ENCODE peak calls at places on chromosome 20, in six cellular contexts. One of them, this sample, is unnamed.
A peak's percentile ranks its signal among the peaks of the same experiment; 100 is the strongest.

GRCh38 chr20:208937-209566 is 18.0 kb upstream of the DEFB129 start:
- DNase-seq in RWPE2: no peak
- DNase-seq in IMR-90: peak; percentile 79
- DNase-seq in fibroblast of lung: peak; percentile 67
- DNase-seq in heart left ventricle: no peak
- DNase-seq in neural progenitor cell: peak; percentile 53
- DNase-seq in this sample: peak; percentile 69

GRCh38 chr20:1184260-1184637 is 532 bp downstream of the TMEM74B start:
- DNase-seq in RWPE2: no peak
- DNase-seq in IMR-90: no peak
- DNase-seq in fibroblast of lung: no peak
- DNase-seq in heart left ventricle: no peak
- DNase-seq in neural progenitor cell: no peak
- DNase-seq in this sample: no peak

GRCh38 chr20:21387528-21387927 is 9.8 kb downstream of the NKX2-4 start:
- DNase-seq in RWPE2: no peak
- DNase-seq in IMR-90: no peak
- DNase-seq in fibroblast of lung: peak; percentile 30
- DNase-seq in heart left ventricle: no peak
- DNase-seq in neural progenitor cell: no peak
- DNase-seq in this sample: peak; percentile 25

GRCh38 chr20:63215101-63216040 is 560 bp downstream of the YTHDF1 start:
- DNase-seq in RWPE2: peak; percentile 85
- DNase-seq in IMR-90: peak; percentile 60
- DNase-seq in fibroblast of lung: peak; percentile 56
- DNase-seq in heart left ventricle: peak; percentile 35
- DNase-seq in neural progenitor cell: peak; percentile 54
- DNase-seq in this sample: no peak

GRCh38 chr20:51487525-51488279 is 54.8 kb downstream of the NFATC2 start:
- DNase-seq in RWPE2: peak; percentile 98
- DNase-seq in IMR-90: peak; percentile 95
- DNase-seq in fibroblast of lung: peak; percentile 94
- DNase-seq in heart left ventricle: no peak
- DNase-seq in neural progenitor cell: no peak
- DNase-seq in this sample: peak; percentile 86

GRCh38 chr20:10679269-10679668 is 5.5 kb upstream of the JAG1 start:
- DNase-seq in RWPE2: no peak
- DNase-seq in IMR-90: peak; percentile 30
- DNase-seq in fibroblast of lung: peak; percentile 27
- DNase-seq in heart left ventricle: no peak
- DNase-seq in neural progenitor cell: no peak
- DNase-seq in this sample: peak; percentile 84

GRCh38 chr20:12152996-12153395 is 235.3 kb downstream of the BTBD3 start:
- DNase-seq in RWPE2: no peak
- DNase-seq in IMR-90: peak; percentile 90
- DNase-seq in fibroblast of lung: peak; percentile 65
- DNase-seq in heart left ventricle: no peak
- DNase-seq in neural progenitor cell: no peak
- DNase-seq in this sample: peak; percentile 51

GRCh38 chr20:10448270-10449156 is 13.4 kb downstream of the SLX4IP start:
- DNase-seq in RWPE2: no peak
- DNase-seq in IMR-90: peak; percentile 48
- DNase-seq in fibroblast of lung: peak; percentile 51
- DNase-seq in heart left ventricle: no peak
- DNase-seq in neural progenitor cell: peak; percentile 35
- DNase-seq in this sample: no peak

GRCh38 chr20:36582322-36582721 is 8.9 kb downstream of the TGIF2 start:
- DNase-seq in RWPE2: no peak
- DNase-seq in IMR-90: no peak
- DNase-seq in fibroblast of lung: no peak
- DNase-seq in heart left ventricle: no peak
- DNase-seq in neural progenitor cell: no peak
- DNase-seq in this sample: no peak

GRCh38 chr20:40982415-40983145 is 46.0 kb upstream of the TOP1 start:
- DNase-seq in RWPE2: peak; percentile 49
- DNase-seq in IMR-90: no peak
- DNase-seq in fibroblast of lung: no peak
- DNase-seq in heart left ventricle: no peak
- DNase-seq in neural progenitor cell: no peak
- DNase-seq in this sample: no peak

GRCh38 chr20:62962221-62962879 is 9.8 kb downstream of the SLC17A9 start:
- DNase-seq in RWPE2: no peak
- DNase-seq in IMR-90: no peak
- DNase-seq in fibroblast of lung: no peak
- DNase-seq in heart left ventricle: no peak
- DNase-seq in neural progenitor cell: no peak
- DNase-seq in this sample: no peak

GRCh38 chr20:38372830-38373229 is 26.5 kb downstream of the LBP start:
- DNase-seq in RWPE2: no peak
- DNase-seq in IMR-90: no peak
- DNase-seq in fibroblast of lung: no peak
- DNase-seq in heart left ventricle: no peak
- DNase-seq in neural progenitor cell: no peak
- DNase-seq in this sample: no peak

GRCh38 chr20:34516874-34517542 is 786 bp downstream of the DYNLRB1 start:
- DNase-seq in RWPE2: no peak
- DNase-seq in IMR-90: no peak
- DNase-seq in fibroblast of lung: no peak
- DNase-seq in heart left ventricle: no peak
- DNase-seq in neural progenitor cell: peak; percentile 38
- DNase-seq in this sample: no peak

GRCh38 chr20:13736792-13737191 is 47.9 kb downstream of the ESF1 start:
- DNase-seq in RWPE2: no peak
- DNase-seq in IMR-90: peak; percentile 81
- DNase-seq in fibroblast of lung: peak; percentile 79
- DNase-seq in heart left ventricle: no peak
- DNase-seq in neural progenitor cell: no peak
- DNase-seq in this sample: no peak

GRCh38 chr20:47326718-47327137 is 29.8 kb downstream of the ZMYND8 start:
- DNase-seq in RWPE2: no peak
- DNase-seq in IMR-90: peak; percentile 85
- DNase-seq in fibroblast of lung: peak; percentile 81
- DNase-seq in heart left ventricle: no peak
- DNase-seq in neural progenitor cell: no peak
- DNase-seq in this sample: no peak

GRCh38 chr20:17281478-17281877 is 54.6 kb downstream of the PCSK2 start:
- DNase-seq in RWPE2: no peak
- DNase-seq in IMR-90: peak; percentile 19
- DNase-seq in fibroblast of lung: peak; percentile 1
- DNase-seq in heart left ventricle: no peak
- DNase-seq in neural progenitor cell: peak; percentile 74
- DNase-seq in this sample: no peak

GRCh38 chr20:60024245-60024644 is 66.0 kb downstream of the CDH26 start:
- DNase-seq in RWPE2: no peak
- DNase-seq in IMR-90: no peak
- DNase-seq in fibroblast of lung: no peak
- DNase-seq in heart left ventricle: no peak
- DNase-seq in neural progenitor cell: no peak
- DNase-seq in this sample: no peak

GRCh38 chr20:62768234-62768814 is 27.9 kb upstream of the MRGBP start:
- DNase-seq in RWPE2: no peak
- DNase-seq in IMR-90: no peak
- DNase-seq in fibroblast of lung: no peak
- DNase-seq in heart left ventricle: no peak
- DNase-seq in neural progenitor cell: peak; percentile 60
- DNase-seq in this sample: no peak

GRCh38 chr20:61535536-61535935 is 283.5 kb downstream of the CDH4 start:
- DNase-seq in RWPE2: no peak
- DNase-seq in IMR-90: no peak
- DNase-seq in fibroblast of lung: no peak
- DNase-seq in heart left ventricle: no peak
- DNase-seq in neural progenitor cell: no peak
- DNase-seq in this sample: no peak

GRCh38 chr20:61537239-61537638 is 285.2 kb downstream of the CDH4 start:
- DNase-seq in RWPE2: peak; percentile 71
- DNase-seq in IMR-90: no peak
- DNase-seq in fibroblast of lung: no peak
- DNase-seq in heart left ventricle: no peak
- DNase-seq in neural progenitor cell: no peak
- DNase-seq in this sample: no peak

GRCh38 chr20:61535956-61536355 is 283.9 kb downstream of the CDH4 start:
- DNase-seq in RWPE2: no peak
- DNase-seq in IMR-90: no peak
- DNase-seq in fibroblast of lung: no peak
- DNase-seq in heart left ventricle: no peak
- DNase-seq in neural progenitor cell: no peak
- DNase-seq in this sample: no peak

GRCh38 chr20:61537721-61538480 is 285.8 kb downstream of the CDH4 start:
- DNase-seq in RWPE2: peak; percentile 75
- DNase-seq in IMR-90: no peak
- DNase-seq in fibroblast of lung: no peak
- DNase-seq in heart left ventricle: no peak
- DNase-seq in neural progenitor cell: peak; percentile 37
- DNase-seq in this sample: no peak

GRCh38 chr20:61536671-61537070 is 284.6 kb downstream of the CDH4 start:
- DNase-seq in RWPE2: peak; percentile 77
- DNase-seq in IMR-90: no peak
- DNase-seq in fibroblast of lung: no peak
- DNase-seq in heart left ventricle: no peak
- DNase-seq in neural progenitor cell: no peak
- DNase-seq in this sample: no peak
- H3K27me3 ChIP-seq in RWPE2: no peaks in the 10 kb centered on the region
- H3K27me3 ChIP-seq in IMR-90: no peaks in the 10 kb centered on the region
- H3K27me3 ChIP-seq in fibroblast of lung: no peaks in the 10 kb centered on the region
- H3K27me3 ChIP-seq in heart left ventricle: no peaks in the 10 kb centered on the region
- H3K27me3 ChIP-seq in neural progenitor cell: no peaks in the 10 kb centered on the region
- H3K27me3 ChIP-seq in this sample: no peaks in the 10 kb centered on the region

DNA sequence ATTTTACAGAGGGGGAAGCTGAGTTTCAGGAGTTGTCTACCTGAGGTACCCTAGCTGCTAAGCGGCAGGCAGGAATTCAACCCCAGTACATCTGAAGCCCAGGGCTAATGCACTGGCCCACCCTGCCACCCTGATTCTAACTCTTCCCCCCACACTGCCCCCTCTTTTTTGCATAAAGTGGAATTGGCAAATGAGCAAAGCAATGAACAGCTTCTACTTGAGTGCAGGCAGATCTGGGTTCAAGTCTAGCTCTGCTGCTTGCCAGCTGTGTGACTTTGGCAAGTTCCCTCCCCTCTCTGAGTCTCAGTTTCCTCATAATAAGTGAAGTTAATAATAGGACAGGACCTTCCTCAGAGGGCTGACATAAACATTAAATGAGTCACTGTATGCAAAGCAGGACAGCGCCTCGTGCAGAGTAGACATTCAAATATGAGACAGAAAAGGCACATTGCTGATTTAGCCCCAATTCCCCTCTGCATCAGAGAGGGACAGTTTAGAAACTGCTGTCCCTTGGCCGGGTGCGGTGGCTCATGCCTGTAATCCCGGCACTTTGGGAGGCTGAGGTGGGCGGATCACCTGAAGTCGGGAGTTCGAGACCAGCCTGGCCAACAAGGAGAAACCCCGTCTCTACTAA is 4.7 kb downstream of the ADA start:
- DNase-seq in RWPE2: no peak
- DNase-seq in IMR-90: peak; percentile 77
- DNase-seq in fibroblast of lung: peak; percentile 64
- DNase-seq in heart left ventricle: no peak
- DNase-seq in neural progenitor cell: no peak
- DNase-seq in this sample: no peak
- H3K27ac ChIP-seq in RWPE2: peak overlapping the region; percentile 1
- H3K27ac ChIP-seq in IMR-90: no peak overlapping the region
- H3K27ac ChIP-seq in fibroblast of lung: no peak overlapping the region
- H3K27ac ChIP-seq in heart left ventricle: peak overlapping the region; percentile 13
- H3K27ac ChIP-seq in neural progenitor cell: peak overlapping the region; percentile 98
- H3K27ac ChIP-seq in this sample: no peak overlapping the region

GRCh38 chr20:3797226-3797545 is 1.1 kb downstream of the CDC25B start:
- DNase-seq in RWPE2: no peak
- DNase-seq in IMR-90: no peak
- DNase-seq in fibroblast of lung: no peak
- DNase-seq in heart left ventricle: no peak
- DNase-seq in neural progenitor cell: no peak
- DNase-seq in this sample: no peak

GRCh38 chr20:3798405-3798768 is 2.3 kb downstream of the CDC25B start:
- DNase-seq in RWPE2: no peak
- DNase-seq in IMR-90: no peak
- DNase-seq in fibroblast of lung: no peak
- DNase-seq in heart left ventricle: no peak
- DNase-seq in neural progenitor cell: no peak
- DNase-seq in this sample: no peak

GRCh38 chr20:3800256-3800877 is 4.3 kb downstream of the CDC25B start:
- DNase-seq in RWPE2: no peak
- DNase-seq in IMR-90: no peak
- DNase-seq in fibroblast of lung: no peak
- DNase-seq in heart left ventricle: no peak
- DNase-seq in neural progenitor cell: no peak
- DNase-seq in this sample: no peak

GRCh38 chr20:3797592-3798404 is 1.7 kb downstream of the CDC25B start:
- DNase-seq in RWPE2: no peak
- DNase-seq in IMR-90: peak; percentile 67
- DNase-seq in fibroblast of lung: peak; percentile 36
- DNase-seq in heart left ventricle: no peak
- DNase-seq in neural progenitor cell: no peak
- DNase-seq in this sample: no peak

GRCh38 chr20:3798908-3799248 is 2.8 kb downstream of the CDC25B start:
- DNase-seq in RWPE2: no peak
- DNase-seq in IMR-90: no peak
- DNase-seq in fibroblast of lung: no peak
- DNase-seq in heart left ventricle: no peak
- DNase-seq in neural progenitor cell: no peak
- DNase-seq in this sample: no peak
- TF ChIP-seq CTCF in RWPE2: no peak
- TF ChIP-seq CTCF in IMR-90: no peak
- TF ChIP-seq CTCF in fibroblast of lung: no peak
- TF ChIP-seq CTCF in heart left ventricle: no peak
- TF ChIP-seq CTCF in neural progenitor cell: no peak
- TF ChIP-seq CTCF in this sample: no peak

GRCh38 chr20:50101281-50101680 is 11.7 kb downstream of the UBE2V1 start:
- DNase-seq in RWPE2: no peak
- DNase-seq in IMR-90: no peak
- DNase-seq in fibroblast of lung: no peak
- DNase-seq in heart left ventricle: no peak
- DNase-seq in neural progenitor cell: no peak
- DNase-seq in this sample: no peak

GRCh38 chr20:50098259-50098658 is 14.7 kb downstream of the UBE2V1 start:
- DNase-seq in RWPE2: no peak
- DNase-seq in IMR-90: no peak
- DNase-seq in fibroblast of lung: no peak
- DNase-seq in heart left ventricle: no peak
- DNase-seq in neural progenitor cell: no peak
- DNase-seq in this sample: no peak

GRCh38 chr20:50099565-50099991 is 13.4 kb downstream of the UBE2V1 start:
- DNase-seq in RWPE2: peak; percentile 52
- DNase-seq in IMR-90: no peak
- DNase-seq in fibroblast of lung: no peak
- DNase-seq in heart left ventricle: no peak
- DNase-seq in neural progenitor cell: no peak
- DNase-seq in this sample: no peak

GRCh38 chr20:50100552-50100951 is 12.4 kb downstream of the UBE2V1 start:
- DNase-seq in RWPE2: no peak
- DNase-seq in IMR-90: no peak
- DNase-seq in fibroblast of lung: peak; percentile 21
- DNase-seq in heart left ventricle: no peak
- DNase-seq in neural progenitor cell: no peak
- DNase-seq in this sample: no peak

DNA sequence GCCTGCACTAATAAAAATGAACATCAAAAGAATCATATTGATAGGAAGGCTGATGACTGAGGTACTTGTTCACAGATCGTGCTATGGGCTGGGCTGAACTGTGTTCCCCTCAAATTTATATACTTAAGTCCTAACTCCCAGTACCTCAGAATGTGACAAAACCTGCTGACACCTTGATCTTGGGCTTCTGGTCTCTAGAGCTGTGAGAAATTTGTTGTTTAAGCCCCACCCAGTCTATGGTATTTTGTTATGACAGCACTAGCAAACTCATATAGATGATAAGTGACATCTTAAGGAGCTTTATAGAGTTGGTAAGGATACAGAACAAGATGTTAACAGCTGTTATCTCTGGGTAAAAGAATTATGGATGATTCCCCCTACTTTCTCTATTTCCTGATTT is 13.8 kb downstream of the UBE2V1 start:
- DNase-seq in RWPE2: no peak
- DNase-seq in IMR-90: no peak
- DNase-seq in fibroblast of lung: no peak
- DNase-seq in heart left ventricle: no peak
- DNase-seq in neural progenitor cell: no peak
- DNase-seq in this sample: no peak
- H3K27me3 ChIP-seq in RWPE2: no peaks in the 10 kb centered on the region
- H3K27me3 ChIP-seq in IMR-90: no peaks in the 10 kb centered on the region
- H3K27me3 ChIP-seq in fibroblast of lung: no peaks in the 10 kb centered on the region
- H3K27me3 ChIP-seq in heart left ventricle: no peaks in the 10 kb centered on the region
- H3K27me3 ChIP-seq in neural progenitor cell: no peaks in the 10 kb centered on the region
- H3K27me3 ChIP-seq in this sample: no peaks in the 10 kb centered on the region